ENCODE peak calls at places on chromosomes 16 and 17, in six cellular contexts. Q, Y, D, T, K and O are unnamed samples.

GRCh38 chr17:77886387-77886728 is 72.1 kb upstream of the TNRC6C start:
- DNase-seq in D (no peak), Q (no peak), T (no peak), K (no peak), Y (peak), O (peak)

GRCh38 chr16:85613609-85614337 is 651 bp downstream of the GSE1 start:
- DNase-seq in Y (peak), Q (no peak), D (peak), T (no peak), K (peak), O (peak)

GRCh38 chr17:61635913-61636432 is 45.0 kb upstream of the NACA2 start:
- DNase-seq in Q (no peak), T (no peak), Y (no peak), K (peak), D (peak), O (peak)

GRCh38 chr17:8753976-8754440 is 4.3 kb downstream of the SPDYE4 start:
- DNase-seq in T (peak), K (peak), D (peak), Q (no peak), Y (no peak), O (peak)

GRCh38 chr17:61422116-61422799 is 22.6 kb downstream of the TBX2 start:
- DNase-seq in Y (no peak), T (no peak), Q (no peak), D (no peak), K (no peak), O (no peak)

GRCh38 chr16:1181715-1182671 is 29.1 kb downstream of the CACNA1H start:
- DNase-seq in K (no peak), Q (peak), Y (peak), D (no peak), T (peak), O (no peak)

GRCh38 chr17:45270828-45271418 is 9.0 kb upstream of the SPATA32 start:
- DNase-seq in Y (no peak), D (peak), K (peak), Q (no peak), T (no peak), O (peak)

GRCh38 chr17:17690156-17690737 is 9.0 kb downstream of the RAI1 start:
- DNase-seq in T (no peak), Q (no peak), K (no peak), Y (no peak), D (no peak), O (no peak)

GRCh38 chr16:67339453-67339852 is 12.8 kb downstream of the LRRC36 start:
- DNase-seq in D (no peak), K (no peak), Q (no peak), Y (no peak), T (no peak), O (peak)

GRCh38 chr17:79064026-79064425 is 10.6 kb upstream of the ENGASE start:
- DNase-seq in T (no peak), K (no peak), Q (no peak), Y (no peak), D (no peak), O (no peak)

GRCh38 chr16:68486671-68487495 is 38.6 kb upstream of the SMPD3 start:
- DNase-seq in T (no peak), D (no peak), K (no peak), Q (no peak), Y (no peak), O (no peak)

GRCh38 chr17:867896-868489 is 85.8 kb downstream of the MRM3 start:
- DNase-seq in K (no peak), D (no peak), Q (no peak), Y (no peak), T (no peak), O (no peak)

GRCh38 chr17:4766199-4766598 is 5.5 kb upstream of the TM4SF5 start:
- DNase-seq in K (no peak), D (no peak), Y (no peak), Q (no peak), T (no peak), O (peak)

GRCh38 chr17:41784207-41784744 is 2.2 kb downstream of the JUP start:
- DNase-seq in Y (peak), K (peak), D (peak), T (peak), Q (no peak), O (peak)

GRCh38 chr16:361872-362701 is 8.3 kb downstream of the MRPL28 start:
- DNase-seq in Q (no peak), T (peak), Y (peak), D (peak), K (peak), O (peak)